ENCODE peak calls at places on chromosomes 12 and 14, in eight cellular contexts. N is HCT116, F is GM23338, L is MM.1S, X is OCI-LY7, I is SK-N-SH, O is hepatocyte, M is PC-3. H is an unnamed sample.

GRCh38 chr12:105617141-105617540 is 286.6 kb downstream of the C12orf75 start:
- DNase-seq in I (no peak), X (no peak), L (no peak), O (no peak), M (no peak), F (no peak), N (no peak), H (no peak)

GRCh38 chr12:3303410-3304136 is 187.4 kb upstream of the PRMT8 start:
- DNase-seq in F (peak; percentile 82), X (no peak), O (peak; percentile 25), M (peak; percentile 64), I (peak; percentile 55), L (no peak), N (no peak), H (peak; percentile 66)

GRCh38 chr14:78240567-78240966 is 70.4 kb downstream of the NRXN3 start:
- DNase-seq in L (no peak), M (no peak), O (no peak), I (no peak), F (no peak), N (no peak), X (no peak), H (no peak)

GRCh38 chr12:47553266-47553665 is 152.6 kb downstream of the RPAP3 start:
- DNase-seq in N (no peak), F (no peak), X (no peak), L (no peak), I (no peak), O (no peak), M (no peak), H (no peak)

GRCh38 chr12:6370994-6371754 is 4.2 kb downstream of the SCNN1A start:
- DNase-seq in I (no peak), X (no peak), F (peak; percentile 96), O (peak; percentile 91), L (no peak), N (peak; percentile 95), M (peak; percentile 97), H (peak; percentile 81)

GRCh38 chr14:91258021-91258618 is 13.6 kb upstream of the GPR68 start:
- DNase-seq in N (no peak), O (no peak), L (no peak), I (no peak), F (no peak), M (no peak), X (no peak), H (no peak)

GRCh38 chr14:74913986-74914573 is 9.0 kb downstream of the RPS6KL1 start:
- DNase-seq in F (peak; percentile 78), I (peak; percentile 77), X (peak; percentile 59), N (peak; percentile 12), M (peak; percentile 74), O (peak; percentile 87), L (no peak), H (peak; percentile 73)

GRCh38 chr14:97655169-97655948 is 858.2 kb downstream of the VRK1 start:
- DNase-seq in M (peak; percentile 25), O (peak; percentile 13), F (peak; percentile 67), I (no peak), L (no peak), N (no peak), X (no peak), H (peak; percentile 20)

GRCh38 chr14:56491299-56492285 is 88.0 kb upstream of the TMEM260 start:
- DNase-seq in I (peak; percentile 39), O (peak; percentile 81), F (peak; percentile 97), L (peak; percentile 59), M (peak; percentile 87), N (peak; percentile 79), X (peak; percentile 62), H (peak; percentile 91)

GRCh38 chr12:113154351-113154973 is 4.9 kb downstream of the CFAP73 start:
- DNase-seq in F (peak; percentile 91), X (peak; percentile 86), N (no peak), M (no peak), L (peak; percentile 51), I (peak; percentile 83), O (peak; percentile 48), H (peak; percentile 86)

GRCh38 chr12:130357241-130357640 is 19.6 kb downstream of the PIWIL1 start:
- DNase-seq in F (no peak), I (no peak), M (no peak), L (no peak), N (no peak), X (no peak), O (no peak), H (no peak)

GRCh38 chr12:28278499-28278898 is 88.2 kb downstream of the CCDC91 start:
- DNase-seq in N (no peak), I (no peak), O (no peak), X (no peak), F (no peak), L (no peak), M (no peak), H (no peak)

GRCh38 chr12:120639771-120640721 is at the start of gene CABP1:
- DNase-seq in M (no peak), N (no peak), X (peak; percentile 83), I (peak; percentile 85), F (peak; percentile 92), O (peak; percentile 55), L (no peak), H (peak; percentile 85)

GRCh38 chr12:110581951-110582285 is 1.2 kb downstream of the PPTC7 start:
- DNase-seq in I (peak; percentile 25), X (no peak), N (no peak), F (peak; percentile 42), O (no peak), M (peak; percentile 40), L (no peak), H (no peak)

GRCh38 chr12:110698171-110698902 is 9.4 kb upstream of the HVCN1 start:
- DNase-seq in X (peak; percentile 93), O (peak; percentile 83), L (peak; percentile 71), M (peak; percentile 97), I (no peak), F (peak; percentile 93), N (peak; percentile 82), H (peak; percentile 84)

GRCh38 chr12:129877383-129877782 is 26.4 kb downstream of the TMEM132D start:
- DNase-seq in L (no peak), O (no peak), F (no peak), M (no peak), I (no peak), N (no peak), X (no peak), H (no peak)

GRCh38 chr12:26791328-26791791 is 41.6 kb downstream of the ITPR2 start:
- DNase-seq in I (no peak), F (no peak), N (no peak), M (no peak), X (peak; percentile 9), O (no peak), L (no peak), H (no peak)

GRCh38 chr12:10636611-10637010 is 23.2 kb upstream of the MAGOHB start:
- DNase-seq in L (no peak), O (no peak), I (no peak), M (peak; percentile 62), N (no peak), X (no peak), F (peak; percentile 11), H (no peak)

GRCh38 chr12:7089196-7089871 is 2.9 kb downstream of the C1R start:
- DNase-seq in M (no peak), F (no peak), N (no peak), I (no peak), O (no peak), X (no peak), L (no peak), H (no peak)

GRCh38 chr14:59020382-59020781 is 168.1 kb upstream of the DAAM1 start:
- DNase-seq in I (peak; percentile 8), N (peak; percentile 18), F (peak; percentile 52), O (peak; percentile 47), X (peak; percentile 26), M (peak; percentile 77), L (no peak), H (peak; percentile 27)

GRCh38 chr12:116087399-116087798 is 190.1 kb downstream of the MED13L start:
- DNase-seq in O (no peak), X (no peak), M (no peak), N (no peak), I (no peak), F (no peak), L (no peak), H (no peak)

GRCh38 chr12:62512901-62513300 is 46.3 kb downstream of the MON2 start:
- DNase-seq in I (no peak), F (no peak), M (no peak), N (no peak), L (no peak), X (no peak), O (no peak), H (no peak)
- TF ChIP-seq CTCF in I (no peak), F (no peak), M (no peak), N (no peak), L (no peak), X (no peak), O (no peak), H (no peak)

DNA sequence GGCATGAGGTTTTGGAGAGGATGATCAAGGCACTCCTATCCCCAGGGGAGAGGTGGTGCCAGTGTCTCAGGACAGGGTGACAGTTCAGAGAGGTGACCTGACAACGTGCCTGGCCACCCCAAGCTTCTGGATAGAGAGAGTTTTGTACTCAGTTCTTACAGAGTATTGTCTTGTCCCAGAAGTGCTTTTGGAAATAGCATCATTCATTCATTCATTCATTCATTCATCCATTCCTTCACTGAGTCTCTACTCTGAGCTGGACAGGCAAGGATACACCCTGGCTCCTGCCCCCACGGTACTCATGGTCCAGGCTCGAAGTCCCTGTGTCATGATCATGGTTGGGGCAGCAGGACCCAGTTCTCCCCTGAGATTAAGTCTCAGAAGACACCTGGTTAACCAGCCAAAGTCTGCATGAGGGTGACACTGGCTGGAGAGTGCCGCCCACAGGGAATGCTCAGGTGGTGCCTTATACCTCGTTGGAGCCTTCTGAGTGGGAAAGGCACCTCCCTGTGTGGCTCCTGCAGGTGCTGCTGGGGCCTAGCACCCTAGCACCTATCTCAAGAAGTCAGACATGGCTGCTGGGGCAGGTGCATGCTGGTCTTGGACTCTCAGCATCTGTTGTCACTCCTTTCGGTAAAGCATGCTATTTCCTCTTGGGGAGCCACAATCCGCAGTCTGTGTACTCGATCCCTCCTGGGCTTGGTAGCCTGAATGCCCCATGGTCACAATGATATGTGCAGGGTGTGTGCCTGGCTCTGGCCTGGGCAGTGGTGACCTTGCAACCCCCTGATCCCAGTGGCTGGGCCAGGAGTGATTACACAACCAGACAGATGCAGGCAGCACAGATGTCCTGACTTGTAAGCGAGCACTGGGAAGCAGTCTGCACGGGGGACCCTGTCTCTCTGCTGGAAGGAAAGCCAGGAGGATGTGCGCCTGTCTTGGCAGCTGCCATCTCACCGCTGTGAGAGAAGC is 57.8 kb downstream of the C14orf132 start:
- DNase-seq in F (no peak), X (no peak), L (no peak), N (no peak), I (no peak), M (no peak), O (no peak), H (no peak)
- TF ChIP-seq EZH2phosphoT487 in F (no peak), X (no peak), L (no peak), N (no peak), I (no peak), M (no peak), O (no peak), H (no peak)

GRCh38 chr14:22106700-22107697 is 433.4 kb upstream of the OR4E1 start:
- DNase-seq in F (no peak), M (no peak), N (no peak), I (no peak), L (no peak), O (no peak), X (no peak), H (no peak)
- TF ChIP-seq CTCF in F (peak; percentile 35), M (no peak), N (peak; percentile 16), I (peak; percentile 13), L (no peak), O (no peak), X (no peak), H (peak; percentile 25)

GRCh38 chr12:102765736-102766135 is 151.3 kb downstream of the PAH start:
- DNase-seq in X (no peak), I (no peak), M (no peak), N (no peak), L (no peak), F (no peak), O (no peak), H (no peak)
- TF ChIP-seq EZH2phosphoT487 in X (no peak), I (no peak), M (no peak), N (no peak), L (no peak), F (no peak), O (no peak), H (no peak)